ENCODE peak calls at places on chromosomes 4 and X, in six cellular contexts. V, B, I, P, U and S are unnamed samples.

GRCh38 chr4:139872274-139872673 is 206.7 kb downstream of the MGST2 start:
- DNase-seq in I (peak), V (no peak), B (no peak), U (peak), P (no peak), S (no peak)

GRCh38 chr4:139605516-139605915 is 49.5 kb upstream of the SETD7 start:
- DNase-seq in P (no peak), I (no peak), U (no peak), V (no peak), B (no peak), S (no peak)

GRCh38 chr4:143337600-143338287 is 1.1 kb downstream of the GAB1 start:
- DNase-seq in P (peak), I (peak), U (no peak), V (peak), B (no peak), S (no peak)

GRCh38 chr4:30722916-30723270 is 2.7 kb downstream of the PCDH7 start:
- DNase-seq in V (no peak), U (no peak), B (peak), P (no peak), I (no peak), S (peak)

GRCh38 chr4:80705311-80705710 is 325.2 kb upstream of the BMP3 start:
- DNase-seq in V (no peak), U (no peak), B (no peak), I (peak), P (no peak), S (no peak)

GRCh38 chr4:52841707-52842456 is 20.2 kb upstream of the RASL11B start:
- DNase-seq in V (peak), U (no peak), P (peak), B (no peak), I (peak), S (no peak)

GRCh38 chrX:136447308-136447707 is 40.4 kb upstream of the BRS3 start:
- DNase-seq in B (no peak), V (no peak), I (no peak), U (no peak), P (no peak), S (no peak)

GRCh38 chr4:3176625-3177229 is 72.2 kb upstream of the MSANTD1 start:
- DNase-seq in I (no peak), U (no peak), V (no peak), B (peak), P (no peak), S (no peak)

GRCh38 chr4:155543126-155543765 is 123.4 kb upstream of the GUCY1A1 start:
- DNase-seq in V (no peak), B (no peak), I (peak), P (no peak), U (no peak), S (no peak)

GRCh38 chr4:53478671-53479456 is 101.4 kb downstream of the FIP1L1 start:
- DNase-seq in P (no peak), U (no peak), I (peak), V (no peak), B (no peak), S (no peak)

GRCh38 chr4:163525982-163526381 is 31.5 kb downstream of the TMA16 start:
- DNase-seq in U (no peak), P (no peak), I (no peak), B (no peak), V (no peak), S (no peak)

GRCh38 chr4:42655921-42656735 is 777 bp downstream of the ATP8A1 start:
- DNase-seq in I (no peak), B (peak), V (peak), U (no peak), P (peak), S (peak)

GRCh38 chr4:33060873-33061542 is 2340.8 kb downstream of the PCDH7 start:
- DNase-seq in U (no peak), I (peak), B (peak), V (no peak), P (no peak), S (no peak)

GRCh38 chrX:9874483-9874882 is 88.3 kb downstream of the SHROOM2 start:
- DNase-seq in U (no peak), P (no peak), B (no peak), V (no peak), I (no peak), S (no peak)

GRCh38 chr4:76639292-76639691 is 204.3 kb downstream of the SHROOM3 start:
- DNase-seq in B (no peak), I (no peak), U (no peak), P (no peak), V (no peak), S (no peak)

GRCh38 chrX:40099046-40099968 is 1.5 kb upstream of the BCOR start:
- DNase-seq in V (peak), I (no peak), B (peak), U (no peak), P (peak), S (no peak)

GRCh38 chr4:82419451-82419850 is 10.8 kb downstream of the HNRNPDL start:
- DNase-seq in P (no peak), U (no peak), I (no peak), B (no peak), V (no peak), S (no peak)

GRCh38 chrX:145727476-145727875 is 90.2 kb upstream of the SLITRK2 start:
- DNase-seq in U (no peak), V (no peak), B (no peak), I (no peak), P (no peak), S (no peak)

GRCh38 chr4:88587285-88587684 is 5.0 kb upstream of the HERC3 start:
- DNase-seq in P (no peak), U (no peak), B (no peak), V (no peak), I (no peak), S (no peak)

GRCh38 chr4:88597970-88598369 is 5.7 kb downstream of the HERC3 start:
- DNase-seq in U (no peak), B (no peak), I (no peak), V (no peak), P (no peak), S (no peak)

GRCh38 chr4:88592600-88593448 is 544 bp downstream of the HERC3 start:
- DNase-seq in U (peak), I (peak), B (peak), P (peak), V (peak), S (no peak)

DNA sequence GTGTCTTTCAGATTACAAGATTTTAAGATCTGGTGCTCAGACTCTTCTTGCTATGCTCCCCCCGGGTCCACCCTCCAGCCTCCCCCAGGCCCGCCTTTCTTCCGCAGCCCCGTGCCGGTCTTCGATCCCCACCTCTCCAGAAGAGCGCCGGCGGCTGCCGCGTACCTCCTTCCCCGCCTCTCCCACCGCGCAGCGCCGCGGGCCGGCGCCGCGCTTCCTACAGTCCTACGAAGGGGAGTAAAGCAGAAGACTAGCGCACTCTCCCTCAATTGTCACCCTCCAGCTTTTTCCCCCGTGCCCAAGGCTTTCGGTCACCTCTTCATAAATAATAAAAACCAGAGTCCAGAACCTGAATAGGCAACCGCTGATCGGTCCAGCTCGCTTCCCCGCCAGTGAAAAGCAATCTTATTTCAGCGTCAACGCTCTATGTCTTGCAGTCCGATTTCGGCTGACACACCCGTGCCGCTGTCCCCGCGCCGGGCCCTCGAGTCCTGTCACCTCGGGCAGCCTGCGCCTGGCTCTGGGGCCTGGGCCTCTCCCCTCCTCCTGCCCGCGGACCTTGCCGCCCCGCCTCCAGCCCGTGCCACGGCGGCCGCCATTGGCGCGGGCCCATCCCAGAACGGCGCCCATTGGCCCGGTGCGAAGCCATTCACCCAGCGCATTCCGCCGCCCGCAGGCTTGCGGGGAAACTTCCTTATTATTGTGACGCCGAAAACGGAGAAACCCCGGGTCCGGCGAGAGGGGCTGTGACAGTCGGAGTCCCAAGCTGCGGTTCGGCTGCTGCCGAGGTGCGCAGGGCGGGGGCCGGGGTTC is at the start of gene HERC3:
- DNase-seq in I (peak), U (peak), V (peak), B (peak), P (peak), S (peak)
- TF ChIP-seq CTCF in I (no peak), U (no peak), V (no peak), B (no peak), P (peak), S (peak)

GRCh38 chr4:136424052-136424451 is 1108.2 kb downstream of the PCDH18 start:
- DNase-seq in V (no peak), B (no peak), U (no peak), I (no peak), P (no peak), S (no peak)
- TF ChIP-seq CTCF in V (no peak), B (no peak), U (no peak), I (no peak), P (no peak), S (no peak)

GRCh38 chr4:146340798-146341197 is 126.5 kb downstream of the REELD1 start:
- DNase-seq in U (no peak), V (no peak), B (no peak), P (no peak), I (peak), S (no peak)

GRCh38 chr4:146336413-146336807 is 122.1 kb downstream of the REELD1 start:
- DNase-seq in U (no peak), B (no peak), V (no peak), I (no peak), P (no peak), S (no peak)

GRCh38 chr4:146334862-146335449 is 120.6 kb downstream of the REELD1 start:
- DNase-seq in P (no peak), V (no peak), I (no peak), B (no peak), U (no peak), S (no peak)

GRCh38 chr4:146335763-146336412 is 121.5 kb downstream of the REELD1 start:
- DNase-seq in P (no peak), V (no peak), B (no peak), U (no peak), I (peak), S (no peak)

GRCh38 chr4:146338512-146338911 is 124.2 kb downstream of the REELD1 start:
- DNase-seq in P (no peak), V (no peak), I (peak), U (no peak), B (no peak), S (no peak)
- TF ChIP-seq CTCF in P (peak), V (no peak), I (peak), U (no peak), B (no peak), S (no peak)

DNA sequence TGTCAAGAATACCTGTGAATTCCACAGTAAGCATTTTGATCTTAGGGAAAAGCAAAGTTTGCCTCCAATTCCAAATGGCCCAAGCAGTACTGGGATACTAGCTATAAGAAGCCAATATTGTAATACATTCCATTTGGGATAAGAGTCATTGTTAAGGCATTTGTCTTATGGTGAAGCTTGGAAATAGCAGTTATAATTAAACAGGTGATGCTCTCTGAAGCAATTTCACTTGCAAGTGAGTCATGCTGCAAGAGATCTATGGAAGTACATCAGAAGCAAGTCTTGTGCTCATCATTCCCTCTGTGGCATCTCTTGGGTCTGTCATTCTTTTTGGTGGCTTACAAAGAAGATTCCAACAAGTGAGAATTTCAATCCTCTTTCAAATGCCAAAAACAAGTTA is 386.4 kb upstream of the RPS6KA3 start:
- DNase-seq in V (no peak), P (no peak), U (no peak), I (no peak), B (no peak), S (no peak)
- TF ChIP-seq CTCF in V (no peak), P (no peak), U (no peak), I (no peak), B (no peak), S (no peak)

GRCh38 chrX:42825201-42825600 is 47.2 kb upstream of the PPP1R2C start:
- DNase-seq in I (no peak), P (no peak), V (no peak), U (no peak), B (no peak), S (no peak)

GRCh38 chrX:42824541-42824940 is 46.6 kb upstream of the PPP1R2C start:
- DNase-seq in U (no peak), I (no peak), B (no peak), V (no peak), P (peak), S (no peak)

GRCh38 chrX:42821803-42822443 is 44.0 kb upstream of the PPP1R2C start:
- DNase-seq in V (no peak), B (no peak), U (no peak), I (no peak), P (peak), S (no peak)

GRCh38 chrX:42818151-42818921 is 40.4 kb upstream of the PPP1R2C start:
- DNase-seq in V (no peak), B (no peak), I (no peak), P (no peak), U (no peak), S (no peak)

DNA sequence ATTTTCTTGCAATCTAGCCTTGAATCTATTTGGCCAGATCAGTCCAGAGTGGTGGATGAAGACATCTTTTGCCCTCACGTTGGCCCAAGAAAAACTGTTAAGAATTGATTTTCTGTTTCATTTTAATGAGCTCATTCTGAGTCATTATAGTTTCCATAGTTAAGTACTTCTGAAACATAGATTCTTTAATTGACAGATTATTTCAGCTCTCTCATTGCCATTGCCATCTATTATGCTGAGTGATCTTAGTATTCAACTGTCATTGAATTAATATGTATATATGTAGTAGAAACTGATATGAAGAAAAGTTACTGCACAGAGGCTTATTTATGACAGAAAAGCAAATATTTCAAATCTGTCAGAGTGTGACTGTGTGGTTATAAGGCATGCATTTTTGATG is 45.5 kb upstream of the PPP1R2C start:
- DNase-seq in B (no peak), V (no peak), U (no peak), P (no peak), I (no peak), S (no peak)
- TF ChIP-seq CTCF in B (no peak), V (no peak), U (no peak), P (no peak), I (no peak), S (no peak)

GRCh38 chr4:180827610-180828009 is 1415.6 kb upstream of the TENM3 start:
- DNase-seq in U (no peak), V (no peak), P (no peak), B (no peak), I (peak), S (no peak)

GRCh38 chr4:180828455-180829018 is 1414.7 kb upstream of the TENM3 start:
- DNase-seq in B (no peak), P (no peak), V (no peak), I (peak), U (no peak), S (no peak)

GRCh38 chr4:180827193-180827592 is 1416.0 kb upstream of the TENM3 start:
- DNase-seq in P (no peak), B (no peak), I (peak), U (no peak), V (no peak), S (no peak)

DNA sequence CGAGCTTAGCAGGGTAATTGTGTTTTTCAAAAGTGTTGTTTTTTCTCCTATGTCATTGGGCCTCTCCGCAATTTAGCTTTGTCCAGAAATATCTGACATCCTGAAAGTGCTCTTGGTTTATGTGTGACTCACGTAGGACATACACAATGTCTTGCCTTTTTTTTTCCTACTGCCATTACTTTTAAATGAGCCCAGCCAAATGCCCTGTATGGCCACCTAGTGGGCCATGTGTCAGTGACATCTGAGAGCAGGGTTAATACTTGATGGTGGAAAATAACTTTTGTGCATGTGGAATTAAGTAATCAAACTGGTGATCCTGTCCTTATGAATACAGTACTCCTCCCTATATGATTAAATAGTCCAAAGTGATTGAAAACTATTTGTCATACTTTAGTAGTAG is 1411.1 kb upstream of the TENM3 start:
- DNase-seq in B (no peak), I (no peak), P (no peak), V (no peak), U (no peak), S (no peak)
- TF ChIP-seq CTCF in B (no peak), I (peak), P (no peak), V (no peak), U (no peak), S (peak)

DNA sequence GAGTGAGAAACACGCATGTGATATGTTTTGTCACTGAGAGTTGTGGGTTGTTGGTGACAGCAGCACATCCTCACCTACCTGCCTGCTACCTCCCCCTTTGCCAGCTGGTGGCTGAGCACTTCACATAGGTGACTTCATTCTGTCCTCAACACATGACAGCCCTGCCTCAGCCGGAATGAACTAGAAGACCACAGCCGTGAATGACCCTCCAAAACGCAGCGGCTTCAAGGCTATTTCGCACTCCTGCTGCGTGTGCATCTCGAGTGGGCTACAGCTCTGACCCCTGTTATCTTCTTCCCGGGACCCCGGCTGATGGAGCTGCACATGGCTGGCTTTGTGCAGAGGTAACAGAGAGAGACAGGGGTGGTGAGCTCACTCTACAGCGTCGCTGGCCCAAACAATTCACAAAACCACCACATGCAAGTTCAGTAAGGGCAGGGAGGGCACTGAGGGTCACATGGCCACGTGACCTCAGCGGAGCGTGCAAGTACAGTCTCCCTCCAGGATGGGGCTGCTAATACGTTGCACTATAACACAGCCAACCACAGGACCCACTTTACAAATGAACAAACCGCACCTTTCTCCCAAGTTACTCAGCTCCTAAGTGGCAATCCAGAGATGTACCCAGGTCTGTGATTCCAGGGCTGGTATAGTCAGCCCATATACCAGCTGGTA is 6.3 kb upstream of the PPP2R2C start:
- DNase-seq in V (no peak), I (no peak), U (no peak), B (no peak), P (no peak), S (no peak)
- TF ChIP-seq CTCF in V (no peak), I (no peak), U (no peak), B (no peak), P (no peak), S (no peak)